ENCODE peak calls at places on chromosomes 7 and 10, in nine cellular contexts. One of them, this sample, is unnamed.

GRCh38 chr7:51949726-51950644 is 633.4 kb upstream of the COBL start:
- DNase-seq in cardiac muscle cell: no peak
- DNase-seq in psoas muscle: no peak
- DNase-seq in breast epithelium: no peak
- DNase-seq in sigmoid colon: no peak
- DNase-seq in heart left ventricle: no peak
- DNase-seq in choroid plexus epithelial cell: no peak
- DNase-seq in retinal pigment epithelial cell: no peak
- DNase-seq in thoracic aorta: no peak
- DNase-seq in this sample: peak; percentile 63

GRCh38 chr7:127107601-127108007 is 145.1 kb downstream of the GRM8 start:
- DNase-seq in cardiac muscle cell: peak; percentile 51
- DNase-seq in psoas muscle: no peak
- DNase-seq in breast epithelium: no peak
- DNase-seq in sigmoid colon: no peak
- DNase-seq in heart left ventricle: peak; percentile 21
- DNase-seq in choroid plexus epithelial cell: peak; percentile 63
- DNase-seq in retinal pigment epithelial cell: peak; percentile 25
- DNase-seq in thoracic aorta: no peak
- DNase-seq in this sample: peak; percentile 40

GRCh38 chr7:128827971-128828711 is 2.1 kb upstream of the FLNC start:
- DNase-seq in cardiac muscle cell: peak; percentile 75
- DNase-seq in psoas muscle: peak; percentile 91
- DNase-seq in breast epithelium: no peak
- DNase-seq in sigmoid colon: peak; percentile 86
- DNase-seq in heart left ventricle: peak; percentile 82
- DNase-seq in choroid plexus epithelial cell: peak; percentile 74
- DNase-seq in retinal pigment epithelial cell: peak; percentile 60
- DNase-seq in thoracic aorta: no peak
- DNase-seq in this sample: no peak

GRCh38 chr10:36114913-36115312 is 472.8 kb upstream of the FZD8 start:
- DNase-seq in cardiac muscle cell: peak; percentile 94
- DNase-seq in psoas muscle: no peak
- DNase-seq in breast epithelium: no peak
- DNase-seq in sigmoid colon: no peak
- DNase-seq in heart left ventricle: no peak
- DNase-seq in choroid plexus epithelial cell: peak; percentile 94
- DNase-seq in retinal pigment epithelial cell: peak; percentile 25
- DNase-seq in thoracic aorta: no peak
- DNase-seq in this sample: no peak

GRCh38 chr10:35378547-35379210 is 42.4 kb downstream of the CCNY start:
- DNase-seq in cardiac muscle cell: peak; percentile 51
- DNase-seq in psoas muscle: no peak
- DNase-seq in breast epithelium: no peak
- DNase-seq in sigmoid colon: no peak
- DNase-seq in heart left ventricle: no peak
- DNase-seq in choroid plexus epithelial cell: peak; percentile 59
- DNase-seq in retinal pigment epithelial cell: no peak
- DNase-seq in thoracic aorta: no peak
- DNase-seq in this sample: no peak

GRCh38 chr10:60856405-60856804 is 78.1 kb downstream of the CDK1 start:
- DNase-seq in cardiac muscle cell: no peak
- DNase-seq in psoas muscle: no peak
- DNase-seq in breast epithelium: no peak
- DNase-seq in sigmoid colon: no peak
- DNase-seq in heart left ventricle: no peak
- DNase-seq in choroid plexus epithelial cell: no peak
- DNase-seq in retinal pigment epithelial cell: no peak
- DNase-seq in thoracic aorta: no peak
- DNase-seq in this sample: no peak

GRCh38 chr7:18400726-18401125 is 94.8 kb upstream of the HDAC9 start:
- DNase-seq in cardiac muscle cell: no peak
- DNase-seq in psoas muscle: no peak
- DNase-seq in breast epithelium: no peak
- DNase-seq in sigmoid colon: no peak
- DNase-seq in heart left ventricle: no peak
- DNase-seq in choroid plexus epithelial cell: no peak
- DNase-seq in retinal pigment epithelial cell: no peak
- DNase-seq in thoracic aorta: no peak
- DNase-seq in this sample: no peak

GRCh38 chr10:14385591-14386201 is 55.0 kb upstream of the FRMD4A start:
- DNase-seq in cardiac muscle cell: peak; percentile 19
- DNase-seq in psoas muscle: no peak
- DNase-seq in breast epithelium: no peak
- DNase-seq in sigmoid colon: no peak
- DNase-seq in heart left ventricle: no peak
- DNase-seq in choroid plexus epithelial cell: peak; percentile 40
- DNase-seq in retinal pigment epithelial cell: no peak
- DNase-seq in thoracic aorta: no peak
- DNase-seq in this sample: no peak

GRCh38 chr7:123750389-123751230 is 1.8 kb upstream of the WASL start:
- DNase-seq in cardiac muscle cell: no peak
- DNase-seq in psoas muscle: no peak
- DNase-seq in breast epithelium: no peak
- DNase-seq in sigmoid colon: no peak
- DNase-seq in heart left ventricle: no peak
- DNase-seq in choroid plexus epithelial cell: no peak
- DNase-seq in retinal pigment epithelial cell: no peak
- DNase-seq in thoracic aorta: no peak
- DNase-seq in this sample: no peak

GRCh38 chr7:70734436-70734835 is 397.5 kb upstream of the GALNT17 start:
- DNase-seq in cardiac muscle cell: no peak
- DNase-seq in psoas muscle: no peak
- DNase-seq in breast epithelium: no peak
- DNase-seq in sigmoid colon: no peak
- DNase-seq in heart left ventricle: no peak
- DNase-seq in choroid plexus epithelial cell: no peak
- DNase-seq in retinal pigment epithelial cell: no peak
- DNase-seq in thoracic aorta: no peak
- DNase-seq in this sample: no peak

GRCh38 chr7:102436123-102436522 is 2.7 kb downstream of the ORAI2 start:
- DNase-seq in cardiac muscle cell: no peak
- DNase-seq in psoas muscle: no peak
- DNase-seq in breast epithelium: no peak
- DNase-seq in sigmoid colon: no peak
- DNase-seq in heart left ventricle: no peak
- DNase-seq in choroid plexus epithelial cell: no peak
- DNase-seq in retinal pigment epithelial cell: no peak
- DNase-seq in thoracic aorta: no peak
- DNase-seq in this sample: no peak

GRCh38 chr7:157693071-157693520 is 356.3 kb downstream of the DNAJB6 start:
- DNase-seq in cardiac muscle cell: no peak
- DNase-seq in psoas muscle: no peak
- DNase-seq in breast epithelium: no peak
- DNase-seq in sigmoid colon: peak; percentile 53
- DNase-seq in heart left ventricle: peak; percentile 12
- DNase-seq in choroid plexus epithelial cell: no peak
- DNase-seq in retinal pigment epithelial cell: no peak
- DNase-seq in thoracic aorta: no peak
- DNase-seq in this sample: no peak

GRCh38 chr7:47255441-47255840 is 326.5 kb downstream of the TNS3 start:
- DNase-seq in cardiac muscle cell: no peak
- DNase-seq in psoas muscle: no peak
- DNase-seq in breast epithelium: no peak
- DNase-seq in sigmoid colon: no peak
- DNase-seq in heart left ventricle: no peak
- DNase-seq in choroid plexus epithelial cell: no peak
- DNase-seq in retinal pigment epithelial cell: no peak
- DNase-seq in thoracic aorta: no peak
- DNase-seq in this sample: no peak

GRCh38 chr7:47255007-47255406 is 326.9 kb downstream of the TNS3 start:
- DNase-seq in cardiac muscle cell: no peak
- DNase-seq in psoas muscle: no peak
- DNase-seq in breast epithelium: no peak
- DNase-seq in sigmoid colon: no peak
- DNase-seq in heart left ventricle: no peak
- DNase-seq in choroid plexus epithelial cell: no peak
- DNase-seq in retinal pigment epithelial cell: no peak
- DNase-seq in thoracic aorta: no peak
- DNase-seq in this sample: no peak

GRCh38 chr7:47253650-47254080 is 328.2 kb downstream of the TNS3 start:
- DNase-seq in cardiac muscle cell: peak; percentile 69
- DNase-seq in psoas muscle: peak; percentile 77
- DNase-seq in breast epithelium: no peak
- DNase-seq in sigmoid colon: peak; percentile 78
- DNase-seq in heart left ventricle: no peak
- DNase-seq in choroid plexus epithelial cell: peak; percentile 72
- DNase-seq in retinal pigment epithelial cell: no peak
- DNase-seq in thoracic aorta: no peak
- DNase-seq in this sample: peak; percentile 45

GRCh38 chr7:47254081-47255006 is 327.6 kb downstream of the TNS3 start:
- DNase-seq in cardiac muscle cell: peak; percentile 75
- DNase-seq in psoas muscle: peak; percentile 95
- DNase-seq in breast epithelium: peak; percentile 74
- DNase-seq in sigmoid colon: peak; percentile 91
- DNase-seq in heart left ventricle: peak; percentile 82
- DNase-seq in choroid plexus epithelial cell: peak; percentile 67
- DNase-seq in retinal pigment epithelial cell: no peak
- DNase-seq in thoracic aorta: peak; percentile 25
- DNase-seq in this sample: no peak

GRCh38 chr7:47252706-47253105 is 329.2 kb downstream of the TNS3 start:
- DNase-seq in cardiac muscle cell: no peak
- DNase-seq in psoas muscle: no peak
- DNase-seq in breast epithelium: no peak
- DNase-seq in sigmoid colon: no peak
- DNase-seq in heart left ventricle: no peak
- DNase-seq in choroid plexus epithelial cell: no peak
- DNase-seq in retinal pigment epithelial cell: no peak
- DNase-seq in thoracic aorta: no peak
- DNase-seq in this sample: no peak
- TF ChIP-seq CTCF in cardiac muscle cell: no peak
- TF ChIP-seq CTCF in psoas muscle: no peak
- TF ChIP-seq CTCF in breast epithelium: no peak
- TF ChIP-seq CTCF in sigmoid colon: no peak
- TF ChIP-seq CTCF in heart left ventricle: no peak
- TF ChIP-seq CTCF in choroid plexus epithelial cell: no peak
- TF ChIP-seq CTCF in retinal pigment epithelial cell: no peak
- TF ChIP-seq CTCF in thoracic aorta: no peak
- TF ChIP-seq CTCF in this sample: no peak

GRCh38 chr10:61944445-61945123 is 43.1 kb downstream of the ARID5B start:
- DNase-seq in cardiac muscle cell: no peak
- DNase-seq in psoas muscle: no peak
- DNase-seq in breast epithelium: no peak
- DNase-seq in sigmoid colon: no peak
- DNase-seq in heart left ventricle: no peak
- DNase-seq in choroid plexus epithelial cell: no peak
- DNase-seq in retinal pigment epithelial cell: no peak
- DNase-seq in thoracic aorta: no peak
- DNase-seq in this sample: no peak

GRCh38 chr10:61941202-61941651 is 39.7 kb downstream of the ARID5B start:
- DNase-seq in cardiac muscle cell: no peak
- DNase-seq in psoas muscle: no peak
- DNase-seq in breast epithelium: no peak
- DNase-seq in sigmoid colon: no peak
- DNase-seq in heart left ventricle: no peak
- DNase-seq in choroid plexus epithelial cell: no peak
- DNase-seq in retinal pigment epithelial cell: no peak
- DNase-seq in thoracic aorta: no peak
- DNase-seq in this sample: no peak

GRCh38 chr10:61943699-61944444 is 42.4 kb downstream of the ARID5B start:
- DNase-seq in cardiac muscle cell: peak; percentile 87
- DNase-seq in psoas muscle: no peak
- DNase-seq in breast epithelium: no peak
- DNase-seq in sigmoid colon: no peak
- DNase-seq in heart left ventricle: no peak
- DNase-seq in choroid plexus epithelial cell: peak; percentile 89
- DNase-seq in retinal pigment epithelial cell: peak; percentile 59
- DNase-seq in thoracic aorta: no peak
- DNase-seq in this sample: no peak

GRCh38 chr10:61939575-61940301 is 38.2 kb downstream of the ARID5B start:
- DNase-seq in cardiac muscle cell: peak; percentile 73
- DNase-seq in psoas muscle: no peak
- DNase-seq in breast epithelium: no peak
- DNase-seq in sigmoid colon: no peak
- DNase-seq in heart left ventricle: no peak
- DNase-seq in choroid plexus epithelial cell: peak; percentile 83
- DNase-seq in retinal pigment epithelial cell: peak; percentile 71
- DNase-seq in thoracic aorta: no peak
- DNase-seq in this sample: no peak

DNA sequence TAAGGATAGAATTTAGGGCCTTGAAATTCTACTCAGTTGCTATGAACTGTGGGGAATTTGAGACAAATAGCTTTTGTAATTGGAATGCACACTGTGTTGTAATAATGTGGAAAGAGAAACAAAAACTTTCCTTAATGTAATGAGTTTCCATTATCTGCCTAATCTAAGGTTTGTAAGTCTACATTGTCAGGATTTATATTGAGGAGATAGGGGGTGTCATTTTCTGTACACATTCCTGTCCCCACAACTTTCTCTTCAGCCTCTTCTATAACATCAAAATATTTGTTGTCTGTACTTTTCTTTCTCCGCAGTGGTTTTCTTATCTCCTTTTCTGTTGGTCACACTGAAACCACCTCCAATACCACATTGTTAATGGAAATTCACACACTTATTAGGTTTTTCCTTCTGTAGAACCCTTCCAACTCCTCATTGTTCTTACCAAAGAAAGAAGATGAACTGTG is 41.5 kb downstream of the ARID5B start:
- DNase-seq in cardiac muscle cell: peak; percentile 81
- DNase-seq in psoas muscle: no peak
- DNase-seq in breast epithelium: no peak
- DNase-seq in sigmoid colon: no peak
- DNase-seq in heart left ventricle: no peak
- DNase-seq in choroid plexus epithelial cell: peak; percentile 86
- DNase-seq in retinal pigment epithelial cell: no peak
- DNase-seq in thoracic aorta: no peak
- DNase-seq in this sample: no peak
- H3K4me3 ChIP-seq in cardiac muscle cell: no peak overlapping the region
- H3K4me3 ChIP-seq in psoas muscle: peak overlapping the region; percentile 34
- H3K4me3 ChIP-seq in breast epithelium: peak overlapping the region; percentile 48
- H3K4me3 ChIP-seq in sigmoid colon: no peak overlapping the region
- H3K4me3 ChIP-seq in heart left ventricle: peak overlapping the region; percentile 16
- H3K4me3 ChIP-seq in choroid plexus epithelial cell: peak overlapping the region; percentile 33
- H3K4me3 ChIP-seq in retinal pigment epithelial cell: peak overlapping the region; percentile 7
- H3K4me3 ChIP-seq in thoracic aorta: peak overlapping the region; percentile 63
- H3K4me3 ChIP-seq in this sample: no peak overlapping the region

DNA sequence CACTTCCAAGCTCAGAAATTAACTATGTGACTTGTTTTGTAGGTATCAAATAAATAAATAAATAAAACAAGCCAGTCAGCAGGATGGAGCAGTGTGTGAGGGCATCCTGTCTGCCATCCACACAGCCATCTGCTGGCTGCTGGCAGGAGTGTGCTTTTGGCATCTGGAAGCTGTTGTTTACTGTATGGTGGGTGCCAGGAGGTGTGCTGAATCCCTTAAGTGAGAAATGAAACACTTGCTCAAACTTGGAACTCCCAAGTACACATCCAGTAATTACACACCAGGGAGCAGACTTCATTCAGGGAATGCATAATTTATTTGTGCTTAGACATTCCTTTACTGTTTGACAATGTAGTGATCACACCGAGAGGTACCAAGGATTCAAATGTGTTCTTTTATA is 16.9 kb upstream of the TAX1BP1 start:
- DNase-seq in cardiac muscle cell: no peak
- DNase-seq in psoas muscle: no peak
- DNase-seq in breast epithelium: no peak
- DNase-seq in sigmoid colon: peak; percentile 75
- DNase-seq in heart left ventricle: no peak
- DNase-seq in choroid plexus epithelial cell: peak; percentile 13
- DNase-seq in retinal pigment epithelial cell: no peak
- DNase-seq in thoracic aorta: no peak
- DNase-seq in this sample: no peak
- TF ChIP-seq CTCF in cardiac muscle cell: no peak
- TF ChIP-seq CTCF in psoas muscle: peak; percentile 19
- TF ChIP-seq CTCF in breast epithelium: no peak
- TF ChIP-seq CTCF in sigmoid colon: no peak
- TF ChIP-seq CTCF in heart left ventricle: no peak
- TF ChIP-seq CTCF in choroid plexus epithelial cell: peak; percentile 31
- TF ChIP-seq CTCF in retinal pigment epithelial cell: peak; percentile 46
- TF ChIP-seq CTCF in thoracic aorta: no peak
- TF ChIP-seq CTCF in this sample: peak; percentile 57

GRCh38 chr10:129969528-129970264 is 5.6 kb upstream of the EBF3 start:
- DNase-seq in cardiac muscle cell: no peak
- DNase-seq in psoas muscle: no peak
- DNase-seq in breast epithelium: no peak
- DNase-seq in sigmoid colon: peak; percentile 51
- DNase-seq in heart left ventricle: no peak
- DNase-seq in choroid plexus epithelial cell: no peak
- DNase-seq in retinal pigment epithelial cell: no peak
- DNase-seq in thoracic aorta: no peak
- DNase-seq in this sample: no peak
- H3K4me3 ChIP-seq in cardiac muscle cell: peak overlapping the region; percentile 16
- H3K4me3 ChIP-seq in psoas muscle: peak overlapping the region; percentile 68
- H3K4me3 ChIP-seq in breast epithelium: peak overlapping the region; percentile 65
- H3K4me3 ChIP-seq in sigmoid colon: no peak overlapping the region
- H3K4me3 ChIP-seq in heart left ventricle: peak overlapping the region; percentile 64
- H3K4me3 ChIP-seq in choroid plexus epithelial cell: no peak overlapping the region
- H3K4me3 ChIP-seq in retinal pigment epithelial cell: no peak overlapping the region
- H3K4me3 ChIP-seq in thoracic aorta: no peak overlapping the region
- H3K4me3 ChIP-seq in this sample: no peak overlapping the region

This sample was measured in epithelial cell of proximal tubule.